ENCODE peak calls at places on chromosomes 1 and 21, in seven cellular contexts. M is esophagus muscularis mucosa, T is aorta, H is heart right ventricle, Y is tibial nerve, E is heart left ventricle, J is GM23248. W is an unnamed sample. For H3K4me1 and H3K27me3, the result is how much of the 10 kb centered on the place peaks cover.

GRCh38 chr1:208527197-208527596 is 283.0 kb upstream of the PLXNA2 start:
- DNase-seq in M (no peak), T (no peak), H (no peak), Y (no peak), E (no peak), J (no peak), W (no peak)

GRCh38 chr21:37208056-37208705 is 59.0 kb downstream of the VPS26C start:
- DNase-seq in M (no peak), T (peak), H (peak), Y (peak), E (peak), J (peak), W (peak)

GRCh38 chr21:24738063-24738462 is 869.2 kb downstream of the MRPL39 start:
- DNase-seq in M (no peak), T (no peak), H (no peak), Y (no peak), E (no peak), J (no peak), W (no peak)

GRCh38 chr1:38623529-38623928 is 236.0 kb downstream of the RRAGC start:
- DNase-seq in M (peak), T (no peak), H (no peak), Y (no peak), E (no peak), J (no peak), W (no peak)

GRCh38 chr1:154705544-154705943 is 97.6 kb upstream of the ADAR start:
- DNase-seq in M (no peak), T (no peak), H (no peak), Y (no peak), E (no peak), J (no peak), W (no peak)

GRCh38 chr1:24503870-24504523 is 1.4 kb downstream of the RCAN3 start:
- DNase-seq in M (no peak), T (no peak), H (no peak), Y (no peak), E (no peak), J (no peak), W (no peak)

GRCh38 chr1:178725603-178726517 is 816 bp downstream of the RALGPS2 start:
- DNase-seq in M (no peak), T (peak), H (peak), Y (peak), E (peak), J (peak), W (peak)

GRCh38 chr1:12604114-12604874 is 13.7 kb downstream of the DHRS3 start:
- DNase-seq in M (no peak), T (no peak), H (peak), Y (no peak), E (peak), J (peak), W (no peak)

GRCh38 chr1:199242162-199242561 is 603.3 kb downstream of the PTPRC start:
- DNase-seq in M (no peak), T (no peak), H (no peak), Y (no peak), E (no peak), J (no peak), W (no peak)

GRCh38 chr1:91884459-91885290 is 1.3 kb downstream of the TGFBR3 start:
- DNase-seq in M (no peak), T (no peak), H (peak), Y (no peak), E (peak), J (peak), W (peak)

GRCh38 chr1:12424150-12424549 is 193.9 kb downstream of the DHRS3 start:
- DNase-seq in M (no peak), T (no peak), H (no peak), Y (no peak), E (no peak), J (peak), W (no peak)

GRCh38 chr1:185138146-185138545 is 18.6 kb downstream of the TRMT1L start:
- DNase-seq in M (no peak), T (no peak), H (no peak), Y (no peak), E (no peak), J (no peak), W (no peak)

GRCh38 chr21:17441370-17441769 is 71.5 kb upstream of the CXADR start:
- DNase-seq in M (no peak), T (no peak), H (no peak), Y (no peak), E (no peak), J (no peak), W (peak)

GRCh38 chr1:49252917-49253316 is 476.2 kb upstream of the BEND5 start:
- DNase-seq in M (no peak), T (no peak), H (no peak), Y (no peak), E (no peak), J (no peak), W (no peak)

GRCh38 chr1:63951076-63951946 is 177.5 kb downstream of the ROR1 start:
- DNase-seq in M (no peak), T (no peak), H (no peak), Y (no peak), E (no peak), J (peak), W (no peak)

GRCh38 chr1:115323366-115324004 is 14.6 kb downstream of the NGF start:
- DNase-seq in M (no peak), T (no peak), H (no peak), Y (no peak), E (no peak), J (peak), W (no peak)

GRCh38 chr1:85047472-85048295 is 616 bp downstream of the MCOLN3 start:
- DNase-seq in M (no peak), T (peak), H (no peak), Y (no peak), E (peak), J (peak), W (peak)

GRCh38 chr1:37434292-37434907 is 40.0 kb upstream of the ZC3H12A start:
- DNase-seq in M (no peak), T (peak), H (peak), Y (peak), E (peak), J (peak), W (peak)

GRCh38 chr1:62175568-62176179 is 19.0 kb upstream of the L1TD1 start:
- DNase-seq in M (no peak), T (no peak), H (peak), Y (no peak), E (peak), J (peak), W (peak)

GRCh38 chr1:11681071-11681771 is at the start of gene MAD2L2:
- DNase-seq in M (peak), T (peak), H (peak), Y (peak), E (peak), J (peak), W (peak)

GRCh38 chr1:31306278-31306677 is 9.4 kb downstream of the ZCCHC17 start:
- DNase-seq in M (no peak), T (no peak), H (no peak), Y (no peak), E (no peak), J (peak), W (no peak)

GRCh38 chr21:26845066-26845749 is at the start of gene ADAMTS1:
- DNase-seq in M (peak), T (peak), H (peak), Y (peak), E (peak), J (peak), W (peak)

GRCh38 chr1:240806201-240806745 is 194.3 kb upstream of the GREM2 start:
- DNase-seq in M (no peak), T (no peak), H (no peak), Y (no peak), E (no peak), J (peak), W (no peak)

GRCh38 chr1:111719135-111719534 is 20.1 kb downstream of the INKA2 start:
- DNase-seq in M (no peak), T (no peak), H (no peak), Y (no peak), E (no peak), J (no peak), W (no peak)

GRCh38 chr1:236016083-236016482 is 48.8 kb downstream of the NID1 start:
- DNase-seq in M (no peak), T (no peak), H (peak), Y (peak), E (peak), J (peak), W (peak)

GRCh38 chr1:118339431-118340146 is 154.6 kb upstream of the SPAG17 start:
- DNase-seq in M (no peak), T (no peak), H (no peak), Y (no peak), E (no peak), J (peak), W (no peak)

GRCh38 chr1:228894442-228894989 is 159.2 kb downstream of the RHOU start:
- DNase-seq in M (no peak), T (no peak), H (no peak), Y (no peak), E (no peak), J (no peak), W (no peak)

GRCh38 chr1:157371211-157371610 is 181.1 kb downstream of the FCRL5 start:
- DNase-seq in M (no peak), T (no peak), H (no peak), Y (no peak), E (no peak), J (peak), W (no peak)

GRCh38 chr1:14308460-14308859 is 290.0 kb upstream of the KAZN start:
- DNase-seq in M (no peak), T (no peak), H (no peak), Y (no peak), E (no peak), J (no peak), W (no peak)

GRCh38 chr1:108051625-108052382 is 86.8 kb upstream of the VAV3 start:
- DNase-seq in M (no peak), T (no peak), H (no peak), Y (no peak), E (no peak), J (no peak), W (no peak)

GRCh38 chr1:55010887-55011217 is 12.1 kb downstream of the BSND start:
- DNase-seq in M (no peak), T (peak), H (no peak), Y (no peak), E (no peak), J (no peak), W (no peak)

GRCh38 chr1:149936992-149937705 is 470 bp upstream of the MTMR11 start:
- DNase-seq in M (no peak), T (no peak), H (no peak), Y (no peak), E (no peak), J (peak), W (peak)
- H3K4me1 ChIP-seq in M (half or more), T (under half), H (under half), Y (under half), E (under half), J (under half), W (under half)

DNA sequence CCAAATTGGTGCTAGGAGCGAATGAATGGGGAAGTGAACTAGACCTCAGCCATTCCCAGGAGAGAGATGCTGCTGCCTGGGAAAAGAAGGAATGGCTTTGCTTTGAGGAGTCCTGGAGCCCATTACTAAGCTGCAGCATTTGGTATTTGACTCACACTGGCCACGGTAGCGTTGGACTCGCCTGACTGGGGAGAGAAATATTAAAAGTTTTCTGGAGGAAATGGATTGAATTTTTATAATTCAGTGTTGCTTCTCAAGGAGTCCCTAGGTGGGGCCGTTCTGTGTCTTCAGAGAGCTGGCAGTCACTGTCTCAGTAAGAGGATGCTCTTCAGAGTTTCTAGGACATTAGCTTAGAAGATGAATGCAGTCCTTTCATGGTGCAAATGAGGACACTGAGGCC is 40.2 kb downstream of the PIK3CD start:
- DNase-seq in M (no peak), T (no peak), H (no peak), Y (no peak), E (no peak), J (peak), W (no peak)
- H3K27me3 ChIP-seq in M (under half), T (under half), H (under half), Y (under half), E (under half), J (under half), W (under half)

GRCh38 chr1:27664291-27664690 is 7.7 kb downstream of the IFI6 start:
- DNase-seq in M (no peak), T (no peak), H (no peak), Y (no peak), E (no peak), J (peak), W (no peak)
- H3K4me3 ChIP-seq in M (no peak), T (no peak), H (no peak), Y (no peak), E (no peak), J (no peak), W (no peak)

GRCh38 chr1:1778827-1779675 is 781 bp upstream of the NADK start:
- DNase-seq in M (no peak), T (peak), H (peak), Y (peak), E (peak), J (peak), W (peak)

GRCh38 chr1:1777510-1777909 is 760 bp downstream of the NADK start:
- DNase-seq in M (no peak), T (no peak), H (peak), Y (peak), E (peak), J (peak), W (peak)

GRCh38 chr1:1776672-1777393 is 1.4 kb downstream of the NADK start:
- DNase-seq in M (no peak), T (no peak), H (no peak), Y (no peak), E (no peak), J (no peak), W (no peak)

GRCh38 chr1:1779691-1780597 is 1.7 kb upstream of the NADK start:
- DNase-seq in M (no peak), T (peak), H (peak), Y (peak), E (peak), J (peak), W (no peak)

GRCh38 chr1:1777950-1778826 is at the start of gene NADK:
- DNase-seq in M (no peak), T (peak), H (peak), Y (no peak), E (peak), J (peak), W (peak)
- H3K4me1 ChIP-seq in M (half or more), T (under half), H (half or more), Y (under half), E (under half), J (under half), W (half or more)

DNA sequence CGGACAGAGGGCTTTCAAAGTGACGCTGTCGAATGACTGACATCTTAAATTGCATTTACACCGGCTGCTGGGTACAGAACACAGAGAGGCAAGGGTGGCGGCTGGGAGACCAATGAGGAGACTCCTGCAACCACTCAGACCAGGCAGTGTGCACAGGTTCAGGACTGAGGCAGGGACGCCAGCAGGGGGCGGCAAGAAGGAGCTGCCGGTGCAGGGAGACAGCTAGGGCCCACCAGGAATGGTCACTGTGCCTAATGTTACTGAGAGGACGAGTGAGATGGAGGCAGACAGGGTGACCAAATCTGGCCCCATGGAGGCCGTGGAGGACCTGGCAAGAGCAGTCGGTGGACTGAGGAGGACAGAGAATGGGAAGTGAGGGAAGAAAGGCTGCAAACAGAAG is 23.5 kb downstream of the GLIS1 start:
- DNase-seq in M (no peak), T (no peak), H (no peak), Y (no peak), E (no peak), J (peak), W (peak)
- H3K27me3 ChIP-seq in M (under half), T (under half), H (under half), Y (under half), E (under half), J (under half), W (under half)

GRCh38 chr1:167207940-167208623 is 12.6 kb upstream of the POU2F1 start:
- DNase-seq in M (no peak), T (no peak), H (no peak), Y (no peak), E (no peak), J (no peak), W (no peak)
- H3K4me3 ChIP-seq in M (no peak), T (no peak), H (no peak), Y (no peak), E (no peak), J (no peak), W (no peak)

GRCh38 chr1:76269175-76269574 is 194.6 kb downstream of the ST6GALNAC3 start:
- DNase-seq in M (no peak), T (no peak), H (no peak), Y (no peak), E (no peak), J (peak), W (no peak)
- H3K4me1 ChIP-seq in M (under half), T (under half), H (under half), Y (under half), E (under half), J (under half), W (under half)

GRCh38 chr1:213979751-213980605 is 7.8 kb upstream of the PROX1 start:
- DNase-seq in M (no peak), T (no peak), H (no peak), Y (no peak), E (no peak), J (no peak), W (no peak)
- H3K27me3 ChIP-seq in M (under half), T (under half), H (half or more), Y (half or more), E (half or more), J (half or more), W (under half)

DNA sequence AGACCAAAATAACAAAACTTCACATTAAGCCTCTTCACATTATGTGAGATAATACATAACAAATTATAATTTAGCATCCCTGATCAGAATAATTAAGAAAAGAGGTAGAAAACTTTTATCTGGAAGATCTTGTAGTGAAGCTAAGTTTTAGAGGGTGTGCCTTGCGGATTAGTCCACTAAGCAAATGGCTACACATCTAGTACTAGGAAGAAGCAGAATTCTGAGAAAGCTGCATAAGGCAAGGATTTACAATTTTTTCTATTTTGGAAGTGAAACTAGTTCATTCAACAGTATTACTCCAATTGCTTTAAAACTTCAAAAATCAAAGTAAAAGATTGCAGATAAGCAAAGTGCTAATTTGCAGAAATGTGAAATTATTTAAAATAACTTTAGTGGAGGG is 3.5 kb downstream of the YOD1 start:
- DNase-seq in M (no peak), T (no peak), H (no peak), Y (no peak), E (no peak), J (no peak), W (no peak)
- H3K4me3 ChIP-seq in M (no peak), T (no peak), H (no peak), Y (no peak), E (no peak), J (no peak), W (no peak)

W was measured in body of pancreas.